ENCODE peak calls at places on chromosome 9, in ten cellular contexts. One of them, this sample, is unnamed.

GRCh38 chr9:133476941-133477340 is 2.0 kb downstream of the SLC2A6 start:
- DNase-seq in activated T-cell treated with anti-CD3 and anti-CD28 coated beads for 24 hours: no peak
- DNase-seq in progenitor cell of endocrine pancreas: no peak
- DNase-seq in DND-41: no peak
- DNase-seq in brain microvascular endothelial cell: no peak
- DNase-seq in stimulated activated CD8-positive, alpha-beta memory T cell treated with anti-CD3 and anti-CD28 coated beads, Interleukin-7, amount 100 ng/mL, for 1 hour: no peak
- DNase-seq in dorsolateral prefrontal cortex: no peak
- DNase-seq in cardiac septum: no peak
- DNase-seq in lower leg skin: no peak
- DNase-seq in ascending aorta: no peak
- DNase-seq in this sample: peak

GRCh38 chr9:27638716-27639115 is 65.4 kb upstream of the C9orf72 start:
- DNase-seq in activated T-cell treated with anti-CD3 and anti-CD28 coated beads for 24 hours: no peak
- DNase-seq in progenitor cell of endocrine pancreas: no peak
- DNase-seq in DND-41: no peak
- DNase-seq in brain microvascular endothelial cell: no peak
- DNase-seq in stimulated activated CD8-positive, alpha-beta memory T cell treated with anti-CD3 and anti-CD28 coated beads, Interleukin-7, amount 100 ng/mL, for 1 hour: no peak
- DNase-seq in dorsolateral prefrontal cortex: no peak
- DNase-seq in cardiac septum: no peak
- DNase-seq in lower leg skin: no peak
- DNase-seq in ascending aorta: no peak
- DNase-seq in this sample: no peak

GRCh38 chr9:35521708-35522107 is 31.8 kb downstream of the RUSC2 start:
- DNase-seq in activated T-cell treated with anti-CD3 and anti-CD28 coated beads for 24 hours: no peak
- DNase-seq in progenitor cell of endocrine pancreas: no peak
- DNase-seq in DND-41: no peak
- DNase-seq in brain microvascular endothelial cell: peak
- DNase-seq in stimulated activated CD8-positive, alpha-beta memory T cell treated with anti-CD3 and anti-CD28 coated beads, Interleukin-7, amount 100 ng/mL, for 1 hour: no peak
- DNase-seq in dorsolateral prefrontal cortex: no peak
- DNase-seq in cardiac septum: no peak
- DNase-seq in lower leg skin: no peak
- DNase-seq in ascending aorta: no peak
- DNase-seq in this sample: no peak

GRCh38 chr9:89558500-89558899 is 46.3 kb upstream of the GADD45G start:
- DNase-seq in activated T-cell treated with anti-CD3 and anti-CD28 coated beads for 24 hours: no peak
- DNase-seq in progenitor cell of endocrine pancreas: no peak
- DNase-seq in DND-41: no peak
- DNase-seq in brain microvascular endothelial cell: no peak
- DNase-seq in stimulated activated CD8-positive, alpha-beta memory T cell treated with anti-CD3 and anti-CD28 coated beads, Interleukin-7, amount 100 ng/mL, for 1 hour: no peak
- DNase-seq in dorsolateral prefrontal cortex: no peak
- DNase-seq in cardiac septum: no peak
- DNase-seq in lower leg skin: peak
- DNase-seq in ascending aorta: no peak
- DNase-seq in this sample: no peak

GRCh38 chr9:137757139-137757538 is 120.4 kb upstream of the CACNA1B start:
- DNase-seq in activated T-cell treated with anti-CD3 and anti-CD28 coated beads for 24 hours: no peak
- DNase-seq in progenitor cell of endocrine pancreas: no peak
- DNase-seq in DND-41: no peak
- DNase-seq in brain microvascular endothelial cell: no peak
- DNase-seq in stimulated activated CD8-positive, alpha-beta memory T cell treated with anti-CD3 and anti-CD28 coated beads, Interleukin-7, amount 100 ng/mL, for 1 hour: no peak
- DNase-seq in dorsolateral prefrontal cortex: no peak
- DNase-seq in cardiac septum: no peak
- DNase-seq in lower leg skin: no peak
- DNase-seq in ascending aorta: no peak
- DNase-seq in this sample: no peak

GRCh38 chr9:89036383-89036782 is 45.1 kb downstream of the S1PR3 start:
- DNase-seq in activated T-cell treated with anti-CD3 and anti-CD28 coated beads for 24 hours: no peak
- DNase-seq in progenitor cell of endocrine pancreas: no peak
- DNase-seq in DND-41: no peak
- DNase-seq in brain microvascular endothelial cell: peak
- DNase-seq in stimulated activated CD8-positive, alpha-beta memory T cell treated with anti-CD3 and anti-CD28 coated beads, Interleukin-7, amount 100 ng/mL, for 1 hour: no peak
- DNase-seq in dorsolateral prefrontal cortex: no peak
- DNase-seq in cardiac septum: no peak
- DNase-seq in lower leg skin: peak
- DNase-seq in ascending aorta: no peak
- DNase-seq in this sample: no peak

GRCh38 chr9:306907-307306 is 92.2 kb downstream of the DOCK8 start:
- DNase-seq in activated T-cell treated with anti-CD3 and anti-CD28 coated beads for 24 hours: peak
- DNase-seq in progenitor cell of endocrine pancreas: no peak
- DNase-seq in DND-41: peak
- DNase-seq in brain microvascular endothelial cell: no peak
- DNase-seq in stimulated activated CD8-positive, alpha-beta memory T cell treated with anti-CD3 and anti-CD28 coated beads, Interleukin-7, amount 100 ng/mL, for 1 hour: peak
- DNase-seq in dorsolateral prefrontal cortex: no peak
- DNase-seq in cardiac septum: no peak
- DNase-seq in lower leg skin: no peak
- DNase-seq in ascending aorta: no peak
- DNase-seq in this sample: no peak

GRCh38 chr9:126397056-126397455 is 70.4 kb downstream of the MVB12B start:
- DNase-seq in activated T-cell treated with anti-CD3 and anti-CD28 coated beads for 24 hours: peak
- DNase-seq in progenitor cell of endocrine pancreas: no peak
- DNase-seq in DND-41: peak
- DNase-seq in brain microvascular endothelial cell: no peak
- DNase-seq in stimulated activated CD8-positive, alpha-beta memory T cell treated with anti-CD3 and anti-CD28 coated beads, Interleukin-7, amount 100 ng/mL, for 1 hour: peak
- DNase-seq in dorsolateral prefrontal cortex: no peak
- DNase-seq in cardiac septum: no peak
- DNase-seq in lower leg skin: no peak
- DNase-seq in ascending aorta: no peak
- DNase-seq in this sample: no peak

GRCh38 chr9:133477992-133478850 is 678 bp downstream of the SLC2A6 start:
- DNase-seq in activated T-cell treated with anti-CD3 and anti-CD28 coated beads for 24 hours: no peak
- DNase-seq in progenitor cell of endocrine pancreas: no peak
- DNase-seq in DND-41: no peak
- DNase-seq in brain microvascular endothelial cell: peak
- DNase-seq in stimulated activated CD8-positive, alpha-beta memory T cell treated with anti-CD3 and anti-CD28 coated beads, Interleukin-7, amount 100 ng/mL, for 1 hour: no peak
- DNase-seq in dorsolateral prefrontal cortex: no peak
- DNase-seq in cardiac septum: no peak
- DNase-seq in lower leg skin: no peak
- DNase-seq in ascending aorta: no peak
- DNase-seq in this sample: peak

GRCh38 chr9:132748450-132748849 is 78.2 kb downstream of the GTF3C4 start:
- DNase-seq in activated T-cell treated with anti-CD3 and anti-CD28 coated beads for 24 hours: no peak
- DNase-seq in progenitor cell of endocrine pancreas: no peak
- DNase-seq in DND-41: no peak
- DNase-seq in brain microvascular endothelial cell: peak
- DNase-seq in stimulated activated CD8-positive, alpha-beta memory T cell treated with anti-CD3 and anti-CD28 coated beads, Interleukin-7, amount 100 ng/mL, for 1 hour: no peak
- DNase-seq in dorsolateral prefrontal cortex: peak
- DNase-seq in cardiac septum: no peak
- DNase-seq in lower leg skin: peak
- DNase-seq in ascending aorta: no peak
- DNase-seq in this sample: no peak

GRCh38 chr9:120583958-120584369 is 4.0 kb upstream of the CDK5RAP2 start:
- DNase-seq in activated T-cell treated with anti-CD3 and anti-CD28 coated beads for 24 hours: peak
- DNase-seq in progenitor cell of endocrine pancreas: no peak
- DNase-seq in DND-41: peak
- DNase-seq in brain microvascular endothelial cell: peak
- DNase-seq in stimulated activated CD8-positive, alpha-beta memory T cell treated with anti-CD3 and anti-CD28 coated beads, Interleukin-7, amount 100 ng/mL, for 1 hour: no peak
- DNase-seq in dorsolateral prefrontal cortex: peak
- DNase-seq in cardiac septum: no peak
- DNase-seq in lower leg skin: no peak
- DNase-seq in ascending aorta: no peak
- DNase-seq in this sample: no peak

GRCh38 chr9:137456061-137456863 is 2.9 kb downstream of the NSMF start:
- DNase-seq in activated T-cell treated with anti-CD3 and anti-CD28 coated beads for 24 hours: no peak
- DNase-seq in progenitor cell of endocrine pancreas: no peak
- DNase-seq in DND-41: no peak
- DNase-seq in brain microvascular endothelial cell: peak
- DNase-seq in stimulated activated CD8-positive, alpha-beta memory T cell treated with anti-CD3 and anti-CD28 coated beads, Interleukin-7, amount 100 ng/mL, for 1 hour: no peak
- DNase-seq in dorsolateral prefrontal cortex: no peak
- DNase-seq in cardiac septum: peak
- DNase-seq in lower leg skin: peak
- DNase-seq in ascending aorta: no peak
- DNase-seq in this sample: no peak

GRCh38 chr9:130171226-130172148 is 717 bp upstream of the NCS1 start:
- DNase-seq in activated T-cell treated with anti-CD3 and anti-CD28 coated beads for 24 hours: no peak
- DNase-seq in progenitor cell of endocrine pancreas: no peak
- DNase-seq in DND-41: no peak
- DNase-seq in brain microvascular endothelial cell: no peak
- DNase-seq in stimulated activated CD8-positive, alpha-beta memory T cell treated with anti-CD3 and anti-CD28 coated beads, Interleukin-7, amount 100 ng/mL, for 1 hour: no peak
- DNase-seq in dorsolateral prefrontal cortex: no peak
- DNase-seq in cardiac septum: no peak
- DNase-seq in lower leg skin: no peak
- DNase-seq in ascending aorta: no peak
- DNase-seq in this sample: no peak

GRCh38 chr9:7549261-7549660 is 250.3 kb downstream of the DMAC1 start:
- DNase-seq in activated T-cell treated with anti-CD3 and anti-CD28 coated beads for 24 hours: no peak
- DNase-seq in progenitor cell of endocrine pancreas: no peak
- DNase-seq in DND-41: peak
- DNase-seq in brain microvascular endothelial cell: no peak
- DNase-seq in stimulated activated CD8-positive, alpha-beta memory T cell treated with anti-CD3 and anti-CD28 coated beads, Interleukin-7, amount 100 ng/mL, for 1 hour: no peak
- DNase-seq in dorsolateral prefrontal cortex: peak
- DNase-seq in cardiac septum: no peak
- DNase-seq in lower leg skin: no peak
- DNase-seq in ascending aorta: no peak
- DNase-seq in this sample: no peak

GRCh38 chr9:129436751-129437625 is 183.9 kb downstream of the C9orf50 start:
- DNase-seq in activated T-cell treated with anti-CD3 and anti-CD28 coated beads for 24 hours: no peak
- DNase-seq in progenitor cell of endocrine pancreas: no peak
- DNase-seq in DND-41: no peak
- DNase-seq in brain microvascular endothelial cell: no peak
- DNase-seq in stimulated activated CD8-positive, alpha-beta memory T cell treated with anti-CD3 and anti-CD28 coated beads, Interleukin-7, amount 100 ng/mL, for 1 hour: no peak
- DNase-seq in dorsolateral prefrontal cortex: peak
- DNase-seq in cardiac septum: no peak
- DNase-seq in lower leg skin: peak
- DNase-seq in ascending aorta: no peak
- DNase-seq in this sample: peak

GRCh38 chr9:88923653-88924284 is 67.5 kb upstream of the S1PR3 start:
- DNase-seq in activated T-cell treated with anti-CD3 and anti-CD28 coated beads for 24 hours: no peak
- DNase-seq in progenitor cell of endocrine pancreas: no peak
- DNase-seq in DND-41: no peak
- DNase-seq in brain microvascular endothelial cell: no peak
- DNase-seq in stimulated activated CD8-positive, alpha-beta memory T cell treated with anti-CD3 and anti-CD28 coated beads, Interleukin-7, amount 100 ng/mL, for 1 hour: no peak
- DNase-seq in dorsolateral prefrontal cortex: no peak
- DNase-seq in cardiac septum: peak
- DNase-seq in lower leg skin: no peak
- DNase-seq in ascending aorta: no peak
- DNase-seq in this sample: peak

GRCh38 chr9:108534741-108535140 is 321.0 kb downstream of the ACTL7B start:
- DNase-seq in activated T-cell treated with anti-CD3 and anti-CD28 coated beads for 24 hours: no peak
- DNase-seq in progenitor cell of endocrine pancreas: no peak
- DNase-seq in DND-41: no peak
- DNase-seq in brain microvascular endothelial cell: peak
- DNase-seq in stimulated activated CD8-positive, alpha-beta memory T cell treated with anti-CD3 and anti-CD28 coated beads, Interleukin-7, amount 100 ng/mL, for 1 hour: no peak
- DNase-seq in dorsolateral prefrontal cortex: no peak
- DNase-seq in cardiac septum: no peak
- DNase-seq in lower leg skin: no peak
- DNase-seq in ascending aorta: no peak
- DNase-seq in this sample: no peak

GRCh38 chr9:911003-911402 is 65.5 kb upstream of the DMRT3 start:
- DNase-seq in activated T-cell treated with anti-CD3 and anti-CD28 coated beads for 24 hours: no peak
- DNase-seq in progenitor cell of endocrine pancreas: no peak
- DNase-seq in DND-41: no peak
- DNase-seq in brain microvascular endothelial cell: no peak
- DNase-seq in stimulated activated CD8-positive, alpha-beta memory T cell treated with anti-CD3 and anti-CD28 coated beads, Interleukin-7, amount 100 ng/mL, for 1 hour: no peak
- DNase-seq in dorsolateral prefrontal cortex: no peak
- DNase-seq in cardiac septum: no peak
- DNase-seq in lower leg skin: no peak
- DNase-seq in ascending aorta: no peak
- DNase-seq in this sample: no peak

GRCh38 chr9:133189826-133190225 is 19.2 kb downstream of the OBP2B start:
- DNase-seq in activated T-cell treated with anti-CD3 and anti-CD28 coated beads for 24 hours: no peak
- DNase-seq in progenitor cell of endocrine pancreas: no peak
- DNase-seq in DND-41: no peak
- DNase-seq in brain microvascular endothelial cell: no peak
- DNase-seq in stimulated activated CD8-positive, alpha-beta memory T cell treated with anti-CD3 and anti-CD28 coated beads, Interleukin-7, amount 100 ng/mL, for 1 hour: no peak
- DNase-seq in dorsolateral prefrontal cortex: no peak
- DNase-seq in cardiac septum: peak
- DNase-seq in lower leg skin: peak
- DNase-seq in ascending aorta: no peak
- DNase-seq in this sample: no peak

GRCh38 chr9:125755340-125755739 is 8.2 kb downstream of the PBX3 start:
- DNase-seq in activated T-cell treated with anti-CD3 and anti-CD28 coated beads for 24 hours: no peak
- DNase-seq in progenitor cell of endocrine pancreas: no peak
- DNase-seq in DND-41: no peak
- DNase-seq in brain microvascular endothelial cell: no peak
- DNase-seq in stimulated activated CD8-positive, alpha-beta memory T cell treated with anti-CD3 and anti-CD28 coated beads, Interleukin-7, amount 100 ng/mL, for 1 hour: no peak
- DNase-seq in dorsolateral prefrontal cortex: no peak
- DNase-seq in cardiac septum: no peak
- DNase-seq in lower leg skin: no peak
- DNase-seq in ascending aorta: no peak
- DNase-seq in this sample: no peak

GRCh38 chr9:92963831-92964606 is 16.7 kb downstream of the FGD3 start:
- DNase-seq in activated T-cell treated with anti-CD3 and anti-CD28 coated beads for 24 hours: peak
- DNase-seq in progenitor cell of endocrine pancreas: no peak
- DNase-seq in DND-41: peak
- DNase-seq in brain microvascular endothelial cell: no peak
- DNase-seq in stimulated activated CD8-positive, alpha-beta memory T cell treated with anti-CD3 and anti-CD28 coated beads, Interleukin-7, amount 100 ng/mL, for 1 hour: no peak
- DNase-seq in dorsolateral prefrontal cortex: no peak
- DNase-seq in cardiac septum: peak
- DNase-seq in lower leg skin: peak
- DNase-seq in ascending aorta: no peak
- DNase-seq in this sample: peak

GRCh38 chr9:70465398-70465797 is 50.9 kb upstream of the KLF9 start:
- DNase-seq in activated T-cell treated with anti-CD3 and anti-CD28 coated beads for 24 hours: no peak
- DNase-seq in progenitor cell of endocrine pancreas: no peak
- DNase-seq in DND-41: no peak
- DNase-seq in brain microvascular endothelial cell: no peak
- DNase-seq in stimulated activated CD8-positive, alpha-beta memory T cell treated with anti-CD3 and anti-CD28 coated beads, Interleukin-7, amount 100 ng/mL, for 1 hour: no peak
- DNase-seq in dorsolateral prefrontal cortex: no peak
- DNase-seq in cardiac septum: no peak
- DNase-seq in lower leg skin: no peak
- DNase-seq in ascending aorta: no peak
- DNase-seq in this sample: no peak

GRCh38 chr9:76431601-76432000 is 27.4 kb upstream of the GCNT1 start:
- DNase-seq in activated T-cell treated with anti-CD3 and anti-CD28 coated beads for 24 hours: no peak
- DNase-seq in progenitor cell of endocrine pancreas: no peak
- DNase-seq in DND-41: no peak
- DNase-seq in brain microvascular endothelial cell: no peak
- DNase-seq in stimulated activated CD8-positive, alpha-beta memory T cell treated with anti-CD3 and anti-CD28 coated beads, Interleukin-7, amount 100 ng/mL, for 1 hour: no peak
- DNase-seq in dorsolateral prefrontal cortex: no peak
- DNase-seq in cardiac septum: no peak
- DNase-seq in lower leg skin: peak
- DNase-seq in ascending aorta: no peak
- DNase-seq in this sample: no peak

GRCh38 chr9:135079676-135080075 is 7.8 kb upstream of the OLFM1 start:
- DNase-seq in activated T-cell treated with anti-CD3 and anti-CD28 coated beads for 24 hours: no peak
- DNase-seq in progenitor cell of endocrine pancreas: no peak
- DNase-seq in DND-41: no peak
- DNase-seq in brain microvascular endothelial cell: no peak
- DNase-seq in stimulated activated CD8-positive, alpha-beta memory T cell treated with anti-CD3 and anti-CD28 coated beads, Interleukin-7, amount 100 ng/mL, for 1 hour: no peak
- DNase-seq in dorsolateral prefrontal cortex: peak
- DNase-seq in cardiac septum: peak
- DNase-seq in lower leg skin: peak
- DNase-seq in ascending aorta: no peak
- DNase-seq in this sample: no peak

GRCh38 chr9:99632349-99633038 is 189.2 kb upstream of the NR4A3 start:
- DNase-seq in activated T-cell treated with anti-CD3 and anti-CD28 coated beads for 24 hours: no peak
- DNase-seq in progenitor cell of endocrine pancreas: no peak
- DNase-seq in DND-41: no peak
- DNase-seq in brain microvascular endothelial cell: no peak
- DNase-seq in stimulated activated CD8-positive, alpha-beta memory T cell treated with anti-CD3 and anti-CD28 coated beads, Interleukin-7, amount 100 ng/mL, for 1 hour: no peak
- DNase-seq in dorsolateral prefrontal cortex: no peak
- DNase-seq in cardiac septum: no peak
- DNase-seq in lower leg skin: no peak
- DNase-seq in ascending aorta: no peak
- DNase-seq in this sample: no peak

GRCh38 chr9:122518226-122518625 is 715 bp upstream of the OR1J4 start:
- DNase-seq in activated T-cell treated with anti-CD3 and anti-CD28 coated beads for 24 hours: no peak
- DNase-seq in progenitor cell of endocrine pancreas: no peak
- DNase-seq in DND-41: no peak
- DNase-seq in brain microvascular endothelial cell: no peak
- DNase-seq in stimulated activated CD8-positive, alpha-beta memory T cell treated with anti-CD3 and anti-CD28 coated beads, Interleukin-7, amount 100 ng/mL, for 1 hour: no peak
- DNase-seq in dorsolateral prefrontal cortex: no peak
- DNase-seq in cardiac septum: no peak
- DNase-seq in lower leg skin: no peak
- DNase-seq in ascending aorta: no peak
- DNase-seq in this sample: no peak

GRCh38 chr9:105037139-105037538 is 109.2 kb upstream of the ABCA1 start:
- DNase-seq in activated T-cell treated with anti-CD3 and anti-CD28 coated beads for 24 hours: no peak
- DNase-seq in progenitor cell of endocrine pancreas: no peak
- DNase-seq in DND-41: no peak
- DNase-seq in brain microvascular endothelial cell: no peak
- DNase-seq in stimulated activated CD8-positive, alpha-beta memory T cell treated with anti-CD3 and anti-CD28 coated beads, Interleukin-7, amount 100 ng/mL, for 1 hour: no peak
- DNase-seq in dorsolateral prefrontal cortex: no peak
- DNase-seq in cardiac septum: no peak
- DNase-seq in lower leg skin: no peak
- DNase-seq in ascending aorta: no peak
- DNase-seq in this sample: no peak

GRCh38 chr9:120507936-120508510 is 71.9 kb downstream of the CDK5RAP2 start:
- DNase-seq in activated T-cell treated with anti-CD3 and anti-CD28 coated beads for 24 hours: no peak
- DNase-seq in progenitor cell of endocrine pancreas: no peak
- DNase-seq in DND-41: no peak
- DNase-seq in brain microvascular endothelial cell: no peak
- DNase-seq in stimulated activated CD8-positive, alpha-beta memory T cell treated with anti-CD3 and anti-CD28 coated beads, Interleukin-7, amount 100 ng/mL, for 1 hour: no peak
- DNase-seq in dorsolateral prefrontal cortex: peak
- DNase-seq in cardiac septum: no peak
- DNase-seq in lower leg skin: no peak
- DNase-seq in ascending aorta: no peak
- DNase-seq in this sample: no peak